ENCODE peak calls at places on chromosomes 5 and 9, in eight cellular contexts. W is T follicular helper cell, Q is Calu3, R is cardiac muscle cell, A is pancreas, M is BJ, L is NCI-H1092, H is Panc1. I is an unnamed sample.

GRCh38 chr9:77556396-77556795 is 91.7 kb downstream of the GNA14 start:
- DNase-seq in L (no peak), H (no peak), W (no peak), M (no peak), R (no peak), A (no peak), Q (no peak), I (no peak)

GRCh38 chr5:1429501-1429900 is 15.7 kb downstream of the SLC6A3 start:
- DNase-seq in Q (no peak), R (no peak), W (no peak), A (no peak), H (no peak), M (no peak), L (no peak), I (no peak)

GRCh38 chr9:93908591-93909241 is 46.4 kb downstream of the BARX1 start:
- DNase-seq in H (no peak), L (peak; percentile 38), R (no peak), Q (peak; percentile 18), M (no peak), A (peak; percentile 22), W (no peak), I (no peak)

GRCh38 chr5:154758977-154759376 is 3.8 kb downstream of the LARP1 start:
- DNase-seq in A (no peak), M (no peak), R (no peak), Q (no peak), H (no peak), W (no peak), L (no peak), I (no peak)

GRCh38 chr9:119802621-119803020 is 433.4 kb upstream of the BRINP1 start:
- DNase-seq in A (no peak), R (no peak), W (no peak), M (peak; percentile 73), L (no peak), H (no peak), Q (no peak), I (no peak)

GRCh38 chr5:114367029-114367428 is 5.2 kb downstream of the KCNN2 start:
- DNase-seq in H (no peak), L (no peak), Q (no peak), M (no peak), R (peak; percentile 14), A (no peak), W (no peak), I (no peak)

GRCh38 chr9:35826071-35826701 is 2.3 kb downstream of the FAM221B start:
- DNase-seq in M (no peak), W (no peak), A (peak; percentile 51), R (peak; percentile 52), L (peak; percentile 45), H (peak; percentile 57), Q (peak; percentile 39), I (peak; percentile 65)

GRCh38 chr9:12722131-12722530 is 28.9 kb downstream of the TYRP1 start:
- DNase-seq in H (no peak), W (no peak), M (no peak), R (no peak), Q (no peak), A (no peak), L (no peak), I (no peak)

GRCh38 chr5:93649234-93649900 is 66.3 kb downstream of the NR2F1 start:
- DNase-seq in H (no peak), M (no peak), Q (no peak), A (no peak), R (no peak), L (no peak), W (no peak), I (no peak)

GRCh38 chr9:91411096-91411771 is 12.4 kb downstream of the NFIL3 start:
- DNase-seq in R (no peak), Q (no peak), W (no peak), H (no peak), M (no peak), A (no peak), L (no peak), I (no peak)

GRCh38 chr5:78961743-78962142 is 23.4 kb downstream of the ARSB start:
- DNase-seq in H (no peak), R (no peak), M (no peak), A (no peak), Q (no peak), W (no peak), L (no peak), I (no peak)

I was measured in HEK293T.